ENCODE peak calls at places on chromosome 14, in nine cellular contexts. F, W, R, V, I, M, B, K and A are unnamed samples.

GRCh38 chr14:96362071-96362964 is 823 bp downstream of the ATG2B start:
- DNase-seq in K (no peak), F (peak), R (peak), W (no peak), B (no peak), I (peak), V (no peak), M (peak), A (peak)

GRCh38 chr14:37546621-37547447 is 48.2 kb downstream of the FOXA1 start:
- DNase-seq in B (no peak), K (no peak), I (peak), F (no peak), R (no peak), V (no peak), M (no peak), W (no peak), A (no peak)

GRCh38 chr14:89533761-89534160 is 116.7 kb upstream of the FOXN3 start:
- DNase-seq in M (no peak), W (no peak), B (no peak), K (no peak), R (no peak), I (no peak), F (no peak), V (no peak), A (no peak)

GRCh38 chr14:46091819-46092218 is 559.8 kb downstream of the RPL10L start:
- DNase-seq in I (no peak), R (no peak), M (no peak), V (no peak), K (no peak), F (no peak), B (no peak), W (no peak), A (no peak)

GRCh38 chr14:20413785-20414117 is 450 bp upstream of the TEP1 start:
- DNase-seq in M (peak), K (no peak), F (no peak), R (peak), I (peak), B (no peak), V (no peak), W (no peak), A (no peak)

GRCh38 chr14:55807536-55807935 is 227.5 kb downstream of the KTN1 start:
- DNase-seq in B (no peak), W (no peak), V (no peak), M (no peak), R (no peak), F (no peak), I (no peak), K (no peak), A (no peak)

GRCh38 chr14:68474741-68475140 is 318.1 kb downstream of the ZFP36L1 start:
- DNase-seq in R (no peak), V (no peak), K (no peak), I (peak), W (no peak), B (no peak), F (no peak), M (no peak), A (no peak)

GRCh38 chr14:49586673-49587460 is 687 bp upstream of the RPS29 start:
- DNase-seq in R (peak), I (peak), V (no peak), W (no peak), M (peak), F (peak), B (peak), K (no peak), A (no peak)

GRCh38 chr14:56342419-56342901 is 224.2 kb downstream of the PELI2 start:
- DNase-seq in B (peak), F (no peak), K (no peak), M (no peak), R (no peak), I (no peak), V (no peak), W (no peak), A (no peak)

GRCh38 chr14:32933943-32934890 is 4.5 kb upstream of the NPAS3 start:
- DNase-seq in F (no peak), I (peak), R (peak), W (no peak), K (peak), B (peak), V (no peak), M (no peak), A (no peak)

GRCh38 chr14:20343092-20343854 is at the start of gene PARP2:
- DNase-seq in M (peak), R (peak), K (peak), F (peak), V (peak), W (peak), I (peak), B (peak), A (peak)

GRCh38 chr14:44041700-44042099 is 465.4 kb downstream of the FSCB start:
- DNase-seq in R (no peak), V (no peak), F (no peak), K (no peak), W (no peak), B (no peak), I (no peak), M (no peak), A (no peak)

GRCh38 chr14:71730471-71730870 is 201.8 kb upstream of the RGS6 start:
- DNase-seq in K (no peak), B (peak), I (no peak), F (no peak), R (no peak), M (no peak), W (no peak), V (no peak), A (no peak)

GRCh38 chr14:63493246-63493645 is 49.9 kb downstream of the PPP2R5E start:
- DNase-seq in M (no peak), W (no peak), V (no peak), B (peak), I (peak), R (peak), F (no peak), K (no peak), A (no peak)

GRCh38 chr14:68143341-68143807 is 323.8 kb downstream of the RAD51B start:
- DNase-seq in R (no peak), W (peak), M (no peak), K (peak), V (no peak), B (peak), I (peak), F (no peak), A (peak)

GRCh38 chr14:20799955-20800544 is 2.6 kb downstream of the RNASE1 start:
- DNase-seq in F (no peak), W (no peak), K (no peak), V (no peak), I (peak), B (no peak), R (peak), M (no peak), A (no peak)

GRCh38 chr14:99659333-99659741 is 14.4 kb downstream of the HHIPL1 start:
- DNase-seq in W (no peak), M (no peak), F (no peak), K (no peak), I (no peak), R (no peak), B (no peak), V (no peak), A (no peak)

GRCh38 chr14:58633831-58634230 is 3.9 kb upstream of the DACT1 start:
- DNase-seq in I (no peak), M (no peak), K (no peak), V (no peak), F (no peak), W (no peak), R (peak), B (peak), A (no peak)

GRCh38 chr14:75519826-75520692 is 2.2 kb upstream of the BATF start:
- DNase-seq in V (peak), I (peak), F (no peak), W (no peak), R (no peak), K (no peak), M (no peak), B (no peak), A (no peak)

GRCh38 chr14:57487771-57488170 is 5.9 kb downstream of the CCDC198 start:
- DNase-seq in V (no peak), I (peak), F (no peak), K (no peak), B (peak), R (no peak), W (no peak), M (no peak), A (no peak)

GRCh38 chr14:77376771-77377501 is at the start of the genes SAMD15 and TMED8:
- DNase-seq in M (peak), F (peak), W (peak), R (peak), V (peak), K (peak), B (peak), I (peak), A (peak)
- TF ChIP-seq CTCF in M (no peak), F (peak), W (peak), R (peak), V (peak), K (peak), B (peak), I (peak), A (no peak)

DNA sequence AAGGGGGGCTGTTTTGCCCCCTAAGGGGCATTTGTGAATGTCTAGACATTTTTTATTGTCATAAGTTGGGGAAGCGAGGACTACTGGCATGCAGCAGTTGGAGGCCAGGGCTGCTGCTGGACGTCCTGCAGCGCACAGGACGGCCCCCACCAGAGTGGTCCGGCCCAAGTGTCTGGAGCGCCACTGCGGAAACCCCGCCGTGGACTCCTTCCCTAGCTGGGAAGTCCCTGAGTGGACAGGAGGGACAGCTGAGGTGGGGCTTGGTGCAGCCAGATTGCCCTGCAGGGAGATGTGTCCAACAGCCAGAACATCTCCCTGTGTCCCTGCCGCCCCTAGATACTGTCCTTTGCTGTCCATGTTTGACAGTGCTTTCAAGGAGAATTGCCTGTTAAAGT is 5.5 kb downstream of the CKB start:
- DNase-seq in M (no peak), R (no peak), V (no peak), F (no peak), B (no peak), W (no peak), I (no peak), K (peak), A (no peak)
- H3K27ac ChIP-seq in M (no peak), R (no peak), V (no peak), F (no peak), B (no peak), W (no peak), I (no peak), K (no peak), A (peak)

DNA sequence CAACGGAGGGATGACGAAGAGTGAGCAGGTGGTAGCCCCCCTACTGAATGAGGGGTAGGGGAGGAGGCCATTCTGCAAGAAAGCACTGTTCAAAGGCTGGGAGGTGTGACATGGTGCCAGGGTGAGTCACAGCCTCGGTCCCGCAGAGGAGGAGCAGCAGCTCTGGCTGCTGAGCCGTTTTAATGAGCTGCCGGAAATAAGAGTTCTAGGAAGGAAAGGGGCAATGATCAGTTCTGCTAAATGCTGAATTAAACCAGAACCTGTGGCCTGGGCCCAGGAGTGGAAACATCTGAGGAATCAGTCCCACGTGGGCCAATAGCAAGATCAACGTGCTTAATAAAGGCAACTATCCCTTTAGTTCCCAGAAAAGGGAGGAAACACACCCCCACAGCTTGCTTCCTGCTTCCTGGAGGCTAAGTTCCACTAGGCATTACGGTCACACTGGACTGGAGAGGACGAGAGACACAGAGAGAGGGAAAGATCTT is 3.6 kb downstream of the ABCD4 start:
- DNase-seq in M (no peak), K (no peak), V (no peak), W (no peak), R (no peak), F (no peak), I (peak), B (peak), A (no peak)
- H3K4me3 ChIP-seq in M (no peak), K (no peak), V (no peak), W (no peak), R (no peak), F (no peak), I (no peak), B (no peak), A (no peak)

DNA sequence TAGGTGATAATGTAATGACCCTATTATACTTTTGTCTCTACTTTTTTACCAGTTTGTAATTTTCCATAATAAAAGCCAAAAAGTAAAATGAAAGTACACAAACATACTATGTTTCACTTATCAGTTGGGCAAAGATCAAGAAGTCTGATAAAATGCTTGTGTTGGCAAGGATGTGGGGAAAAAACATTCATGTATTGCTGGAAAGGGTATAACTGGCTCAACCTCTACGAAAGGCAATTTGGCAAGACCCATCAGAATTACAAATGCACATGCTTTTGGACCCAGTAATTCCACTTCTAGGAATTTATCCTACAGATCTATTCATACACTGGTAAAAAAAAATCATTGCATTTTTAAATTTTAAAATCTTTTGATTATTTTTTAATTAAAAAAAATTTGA is 68.0 kb downstream of the SPTB start:
- DNase-seq in V (no peak), B (peak), K (no peak), R (no peak), M (no peak), W (no peak), F (no peak), I (peak), A (no peak)
- TF ChIP-seq CTCF in V (no peak), B (no peak), K (no peak), R (no peak), M (no peak), W (no peak), F (no peak), I (no peak), A (no peak)

GRCh38 chr14:85534435-85534834 is 4.5 kb downstream of the FLRT2 start:
- DNase-seq in V (no peak), R (peak), M (no peak), F (no peak), W (no peak), K (peak), B (no peak), I (no peak), A (no peak)

GRCh38 chr14:85531594-85532391 is 1.8 kb downstream of the FLRT2 start:
- DNase-seq in I (no peak), B (peak), K (peak), W (peak), M (no peak), F (no peak), V (no peak), R (peak), A (peak)

GRCh38 chr14:85533821-85534271 is 3.9 kb downstream of the FLRT2 start:
- DNase-seq in V (no peak), I (no peak), W (no peak), R (no peak), F (no peak), M (no peak), B (no peak), K (peak), A (no peak)

GRCh38 chr14:85532570-85532969 is 2.6 kb downstream of the FLRT2 start:
- DNase-seq in M (no peak), I (no peak), B (no peak), R (no peak), F (no peak), V (no peak), W (no peak), K (no peak), A (no peak)

GRCh38 chr14:85532981-85533820 is 3.3 kb downstream of the FLRT2 start:
- DNase-seq in I (peak), K (peak), F (no peak), M (no peak), W (peak), V (no peak), B (peak), R (peak), A (no peak)
- H3K27ac ChIP-seq in I (no peak), K (peak), F (no peak), M (no peak), W (peak), V (no peak), B (no peak), R (no peak), A (peak)

GRCh38 chr14:61223552-61223951 is 57.6 kb downstream of the TMEM30B start:
- DNase-seq in B (no peak), R (no peak), M (no peak), I (no peak), F (no peak), V (no peak), W (no peak), K (no peak), A (no peak)

GRCh38 chr14:61219673-61220072 is 61.5 kb downstream of the TMEM30B start:
- DNase-seq in K (no peak), I (no peak), F (no peak), W (no peak), V (no peak), B (no peak), R (peak), M (no peak), A (no peak)

GRCh38 chr14:61221906-61222305 is 59.2 kb downstream of the TMEM30B start:
- DNase-seq in R (no peak), B (no peak), K (no peak), W (no peak), I (peak), M (no peak), F (no peak), V (no peak), A (no peak)

GRCh38 chr14:61225304-61225703 is 55.8 kb downstream of the TMEM30B start:
- DNase-seq in V (no peak), R (no peak), W (no peak), K (no peak), I (no peak), F (no peak), B (no peak), M (no peak), A (no peak)

GRCh38 chr14:61222388-61222787 is 58.8 kb downstream of the TMEM30B start:
- DNase-seq in W (no peak), K (no peak), M (no peak), V (no peak), F (no peak), I (no peak), R (no peak), B (no peak), A (no peak)
- H3K4me3 ChIP-seq in W (no peak), K (no peak), M (no peak), V (no peak), F (no peak), I (no peak), R (no peak), B (no peak), A (no peak)

DNA sequence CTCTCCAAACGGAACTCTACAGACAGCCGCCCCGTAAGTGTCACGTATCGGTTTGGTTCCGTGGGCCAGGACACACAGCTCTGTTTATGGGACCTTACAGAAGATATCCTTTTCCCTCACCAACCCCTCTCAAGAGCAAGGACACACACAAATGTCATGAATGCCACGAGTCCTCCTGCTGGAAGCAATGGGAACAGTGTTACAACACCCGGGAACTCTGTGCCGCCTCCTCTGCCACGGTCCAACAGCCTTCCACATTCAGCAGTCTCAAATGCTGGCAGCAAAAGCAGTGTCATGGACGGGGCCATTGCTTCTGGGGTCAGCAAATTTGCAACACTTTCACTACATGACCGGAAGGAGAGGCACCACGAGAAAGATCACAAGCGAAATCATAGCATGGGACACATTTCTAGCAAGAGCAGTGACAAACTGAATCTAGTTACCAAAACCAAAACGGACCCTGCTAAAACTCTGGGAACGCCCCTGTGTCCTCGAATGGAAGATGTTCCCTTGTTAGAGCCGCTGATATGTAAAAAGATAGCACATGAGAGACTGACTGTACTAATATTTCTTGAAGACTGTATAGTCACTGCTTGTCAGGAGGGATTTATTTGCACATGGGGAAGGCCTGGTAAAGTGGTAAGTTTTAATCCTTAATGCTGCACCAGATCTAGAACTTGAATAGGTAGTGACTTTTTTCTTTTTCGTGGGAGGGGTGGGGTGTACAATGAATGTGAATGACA is 69.7 kb downstream of the WDR20 start:
- DNase-seq in M (no peak), F (no peak), R (peak), V (no peak), W (no peak), B (no peak), I (peak), K (peak), A (no peak)
- TF ChIP-seq CTCF in M (no peak), F (no peak), R (peak), V (peak), W (peak), B (peak), I (peak), K (peak), A (no peak)